ENCODE peak calls at places on chromosomes 7 and 10, in seven cellular contexts. E, L, Y, H, K, R and Z are unnamed samples.

GRCh38 chr10:26215534-26215922 is 1.0 kb upstream of the GAD2 start:
- DNase-seq in E (no peak), L (no peak), Y (no peak), H (no peak), K (no peak), R (no peak), Z (peak)

GRCh38 chr10:32446701-32447406 is 914 bp downstream of the CCDC7 start:
- DNase-seq in E (peak), L (peak), Y (peak), H (peak), K (peak), R (no peak), Z (no peak)

GRCh38 chr10:1132584-1132983 is 76.4 kb downstream of the WDR37 start:
- DNase-seq in E (no peak), L (no peak), Y (no peak), H (no peak), K (no peak), R (no peak), Z (peak)

GRCh38 chr7:102306916-102307677 is 20.4 kb downstream of the SH2B2 start:
- DNase-seq in E (peak), L (no peak), Y (peak), H (peak), K (peak), R (peak), Z (peak)

GRCh38 chr7:76303829-76304505 is 1.5 kb downstream of the HSPB1 start:
- DNase-seq in E (no peak), L (no peak), Y (no peak), H (peak), K (no peak), R (no peak), Z (no peak)

GRCh38 chr7:40219917-40220316 is 85.1 kb downstream of the SUGCT start:
- DNase-seq in E (no peak), L (no peak), Y (peak), H (peak), K (no peak), R (no peak), Z (no peak)

GRCh38 chr10:96306516-96306915 is 2.3 kb downstream of the DNTT start:
- DNase-seq in E (peak), L (peak), Y (no peak), H (no peak), K (peak), R (no peak), Z (peak)

GRCh38 chr7:54563329-54563916 is 21.2 kb downstream of the VSTM2A start:
- DNase-seq in E (no peak), L (no peak), Y (no peak), H (no peak), K (no peak), R (no peak), Z (no peak)

GRCh38 chr7:117990834-117991233 is 117.6 kb upstream of the CTTNBP2 start:
- DNase-seq in E (no peak), L (no peak), Y (no peak), H (no peak), K (no peak), R (no peak), Z (no peak)

GRCh38 chr10:128871671-128872231 is 595.3 kb upstream of the MGMT start:
- DNase-seq in E (no peak), L (no peak), Y (no peak), H (no peak), K (no peak), R (no peak), Z (no peak)

GRCh38 chr7:147276783-147277370 is 1160.3 kb downstream of the CNTNAP2 start:
- DNase-seq in E (no peak), L (no peak), Y (peak), H (no peak), K (no peak), R (no peak), Z (no peak)

GRCh38 chr7:27642271-27642670 is 20.4 kb downstream of the HIBADH start:
- DNase-seq in E (no peak), L (no peak), Y (no peak), H (no peak), K (no peak), R (no peak), Z (no peak)

GRCh38 chr10:107865691-107866090 is 701.2 kb upstream of the SORCS1 start:
- DNase-seq in E (peak), L (no peak), Y (no peak), H (no peak), K (no peak), R (no peak), Z (no peak)

GRCh38 chr7:22810843-22811242 is 11.8 kb downstream of the TOMM7 start:
- DNase-seq in E (no peak), L (no peak), Y (no peak), H (no peak), K (no peak), R (no peak), Z (no peak)

GRCh38 chr10:47340613-47341170 is 7.5 kb upstream of the RBP3 start:
- DNase-seq in E (peak), L (peak), Y (peak), H (peak), K (no peak), R (peak), Z (peak)

GRCh38 chr7:126940723-126941307 is 311.9 kb downstream of the GRM8 start:
- DNase-seq in E (no peak), L (no peak), Y (no peak), H (no peak), K (no peak), R (no peak), Z (no peak)

GRCh38 chr7:36090976-36091375 is 62.1 kb upstream of the EEPD1 start:
- DNase-seq in E (no peak), L (no peak), Y (no peak), H (no peak), K (no peak), R (no peak), Z (no peak)

GRCh38 chr7:52154382-52154781 is 837.8 kb upstream of the COBL start:
- DNase-seq in E (no peak), L (no peak), Y (no peak), H (no peak), K (no peak), R (no peak), Z (no peak)

GRCh38 chr10:62562101-62562500 is 187.9 kb downstream of the ZNF365 start:
- DNase-seq in E (no peak), L (no peak), Y (no peak), H (no peak), K (no peak), R (no peak), Z (no peak)

GRCh38 chr10:130885021-130885655 is 426.4 kb downstream of the TCERG1L start:
- DNase-seq in E (no peak), L (peak), Y (no peak), H (no peak), K (no peak), R (no peak), Z (no peak)

GRCh38 chr10:2477154-2477553 is 590.2 kb upstream of the PFKP start:
- DNase-seq in E (no peak), L (no peak), Y (no peak), H (no peak), K (no peak), R (no peak), Z (no peak)

GRCh38 chr10:125802131-125802530 is 20.9 kb downstream of the UROS start:
- DNase-seq in E (no peak), L (no peak), Y (no peak), H (no peak), K (no peak), R (no peak), Z (no peak)

GRCh38 chr7:46627038-46627315 is 705.9 kb upstream of the IGFBP3 start:
- DNase-seq in E (no peak), L (no peak), Y (no peak), H (peak), K (no peak), R (no peak), Z (no peak)